ENCODE peak calls at places on chromosomes 1 and 21, in nine cellular contexts. O is uterus, Y is RWPE1, T is GM20000, F is mucosa of descending colon, R is lower leg skin, W is GM10248, Z is stomach, D is body of pancreas. N is an unnamed sample.

GRCh38 chr21:16116067-16116466 is 386.3 kb downstream of the USP25 start:
- DNase-seq in O (no peak), Y (no peak), T (no peak), F (no peak), R (no peak), W (no peak), Z (no peak), D (no peak), N (no peak)

GRCh38 chr1:167966050-167966449 is 29.2 kb upstream of the MPC2 start:
- DNase-seq in O (no peak), Y (no peak), T (no peak), F (no peak), R (no peak), W (no peak), Z (no peak), D (no peak), N (no peak)

GRCh38 chr1:226131639-226132038 is 54.9 kb downstream of the ACBD3 start:
- DNase-seq in O (no peak), Y (no peak), T (no peak), F (no peak), R (peak), W (no peak), Z (no peak), D (no peak), N (no peak)

GRCh38 chr1:165645654-165646366 is 14.8 kb downstream of the MGST3 start:
- DNase-seq in O (no peak), Y (no peak), T (no peak), F (peak), R (no peak), W (no peak), Z (peak), D (peak), N (no peak)

GRCh38 chr1:15680131-15680530 is 4.0 kb upstream of the PLEKHM2 start:
- DNase-seq in O (no peak), Y (peak), T (no peak), F (no peak), R (no peak), W (no peak), Z (peak), D (no peak), N (peak)

GRCh38 chr1:200483491-200484143 is 73.8 kb upstream of the ZNF281 start:
- DNase-seq in O (peak), Y (peak), T (peak), F (no peak), R (no peak), W (peak), Z (peak), D (peak), N (peak)

GRCh38 chr1:201281573-201281972 is 1.7 kb upstream of the PKP1 start:
- DNase-seq in O (no peak), Y (no peak), T (no peak), F (no peak), R (no peak), W (no peak), Z (peak), D (no peak), N (no peak)

GRCh38 chr1:209012443-209013196 is 570.9 kb upstream of the CAMK1G start:
- DNase-seq in O (no peak), Y (no peak), T (no peak), F (peak), R (no peak), W (no peak), Z (no peak), D (no peak), N (no peak)

GRCh38 chr1:248045209-248045608 is 1.4 kb upstream of the OR2L3 start:
- DNase-seq in O (no peak), Y (no peak), T (no peak), F (no peak), R (no peak), W (no peak), Z (no peak), D (no peak), N (no peak)

GRCh38 chr1:14944471-14944981 is 209.0 kb upstream of the TMEM51 start:
- DNase-seq in O (no peak), Y (no peak), T (no peak), F (no peak), R (no peak), W (no peak), Z (no peak), D (no peak), N (no peak)

GRCh38 chr1:14685078-14685477 is 86.6 kb downstream of the KAZN start:
- DNase-seq in O (no peak), Y (no peak), T (no peak), F (no peak), R (no peak), W (no peak), Z (no peak), D (no peak), N (no peak)

GRCh38 chr1:20787775-20788488 is 825 bp upstream of the HP1BP3 start:
- DNase-seq in O (peak), Y (peak), T (no peak), F (peak), R (no peak), W (no peak), Z (no peak), D (peak), N (no peak)

GRCh38 chr1:2349821-2350220 is 41.5 kb downstream of the MORN1 start:
- DNase-seq in O (no peak), Y (no peak), T (no peak), F (no peak), R (peak), W (no peak), Z (no peak), D (no peak), N (no peak)

GRCh38 chr1:76136894-76137293 is 62.3 kb downstream of the ST6GALNAC3 start:
- DNase-seq in O (no peak), Y (no peak), T (no peak), F (no peak), R (no peak), W (no peak), Z (no peak), D (no peak), N (no peak)

GRCh38 chr1:30038134-30039025 is 685.0 kb downstream of the MATN1 start:
- DNase-seq in O (no peak), Y (no peak), T (no peak), F (no peak), R (no peak), W (no peak), Z (no peak), D (no peak), N (no peak)

GRCh38 chr1:56797079-56797685 is 22.0 kb downstream of the FYB2 start:
- DNase-seq in O (no peak), Y (peak), T (no peak), F (peak), R (peak), W (no peak), Z (no peak), D (no peak), N (no peak)

GRCh38 chr1:65207317-65207716 is 59.3 kb downstream of the AK4 start:
- DNase-seq in O (no peak), Y (no peak), T (peak), F (no peak), R (no peak), W (peak), Z (no peak), D (no peak), N (no peak)

GRCh38 chr1:65214340-65215027 is 66.5 kb downstream of the AK4 start:
- DNase-seq in O (no peak), Y (no peak), T (no peak), F (no peak), R (no peak), W (no peak), Z (no peak), D (peak), N (no peak)

GRCh38 chr1:65208577-65208976 is 60.6 kb downstream of the AK4 start:
- DNase-seq in O (no peak), Y (no peak), T (no peak), F (no peak), R (no peak), W (no peak), Z (no peak), D (no peak), N (no peak)

GRCh38 chr1:65213271-65213905 is 65.4 kb downstream of the AK4 start:
- DNase-seq in O (no peak), Y (no peak), T (no peak), F (no peak), R (no peak), W (no peak), Z (no peak), D (no peak), N (no peak)

GRCh38 chr1:65209005-65209885 is 61.2 kb downstream of the AK4 start:
- DNase-seq in O (peak), Y (peak), T (peak), F (peak), R (no peak), W (peak), Z (no peak), D (peak), N (peak)
- TF ChIP-seq CTCF in O (peak), Y (peak), T (peak), F (peak), R (no peak), W (peak), Z (peak), D (peak), N (peak)

DNA sequence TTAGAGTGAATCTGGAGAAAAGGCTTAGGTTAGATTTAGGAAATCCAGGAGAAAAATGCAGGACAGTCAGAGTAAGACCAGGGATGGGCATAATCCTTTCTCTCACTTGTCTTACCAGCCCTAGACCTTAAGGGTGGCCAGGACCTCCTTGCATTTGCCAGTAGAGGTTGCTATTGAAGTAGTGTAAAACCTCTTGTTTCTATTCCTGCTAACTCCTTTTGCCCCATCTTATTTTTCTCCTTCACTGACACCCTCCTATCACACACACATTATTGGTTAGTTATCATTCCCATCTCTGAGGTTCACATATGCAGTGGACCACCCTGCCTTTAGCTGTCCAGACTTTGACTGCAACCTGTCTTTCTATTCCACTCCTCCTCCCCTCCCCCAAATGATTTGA is 75.0 kb upstream of the MACF1 start:
- DNase-seq in O (no peak), Y (no peak), T (peak), F (no peak), R (no peak), W (no peak), Z (no peak), D (no peak), N (no peak)
- TF ChIP-seq CTCF in O (peak), Y (no peak), T (peak), F (no peak), R (no peak), W (peak), Z (no peak), D (no peak), N (peak)

DNA sequence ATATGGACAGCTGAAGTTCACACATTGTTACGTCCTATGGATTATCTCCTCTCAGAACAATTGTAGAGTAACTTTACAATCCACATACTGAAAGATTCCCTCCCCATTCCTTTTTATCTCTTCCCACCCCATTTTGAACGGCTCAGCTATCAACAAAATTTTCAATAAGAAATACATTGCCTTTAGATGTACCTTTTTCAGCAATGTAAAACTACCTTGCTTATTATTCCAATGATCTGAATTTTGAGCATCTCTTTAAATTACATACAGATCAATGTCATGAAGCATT is 503.7 kb downstream of the SMYD3 start:
- DNase-seq in O (no peak), Y (no peak), T (no peak), F (no peak), R (no peak), W (no peak), Z (no peak), D (no peak), N (no peak)
- TF ChIP-seq CTCF in O (no peak), Y (peak), T (no peak), F (no peak), R (no peak), W (no peak), Z (no peak), D (no peak), N (no peak)

DNA sequence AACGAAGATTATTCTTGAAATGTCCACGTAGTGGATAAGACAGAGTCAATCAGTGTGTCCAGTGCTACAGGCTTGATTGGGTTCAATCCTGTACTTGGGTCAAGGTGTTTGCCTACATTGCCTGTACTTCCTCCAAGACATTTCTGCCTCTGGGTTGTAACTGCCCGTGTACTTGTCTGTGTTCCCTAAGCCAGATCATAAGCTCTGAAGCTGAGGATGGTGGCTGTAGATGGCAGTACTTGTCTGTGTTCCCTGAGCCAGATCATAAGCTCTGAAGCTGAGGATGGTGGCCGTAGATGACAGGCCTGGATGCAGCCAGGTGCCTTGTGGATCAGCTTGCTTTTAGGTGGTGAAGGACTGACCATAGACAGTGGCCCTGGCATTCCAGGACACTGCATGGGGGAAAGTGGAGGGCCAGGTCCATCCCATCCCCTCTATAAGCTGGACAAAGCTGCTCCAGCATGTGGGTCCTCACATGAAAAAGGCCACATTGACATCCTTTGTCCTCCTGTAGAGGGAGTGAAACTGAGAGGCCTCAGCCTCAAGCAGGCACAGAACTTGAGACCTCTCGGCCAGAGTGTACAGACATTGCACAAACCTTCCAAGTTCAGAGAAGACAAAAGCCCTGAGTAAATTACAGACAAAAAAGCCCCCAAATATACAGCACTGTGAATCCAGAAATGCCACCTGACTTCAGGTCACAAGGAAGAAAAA is 2.0 kb upstream of the SRM start:
- DNase-seq in O (no peak), Y (no peak), T (no peak), F (no peak), R (peak), W (no peak), Z (no peak), D (no peak), N (no peak)
- TF ChIP-seq CTCF in O (no peak), Y (no peak), T (no peak), F (no peak), R (no peak), W (no peak), Z (no peak), D (no peak), N (no peak)

DNA sequence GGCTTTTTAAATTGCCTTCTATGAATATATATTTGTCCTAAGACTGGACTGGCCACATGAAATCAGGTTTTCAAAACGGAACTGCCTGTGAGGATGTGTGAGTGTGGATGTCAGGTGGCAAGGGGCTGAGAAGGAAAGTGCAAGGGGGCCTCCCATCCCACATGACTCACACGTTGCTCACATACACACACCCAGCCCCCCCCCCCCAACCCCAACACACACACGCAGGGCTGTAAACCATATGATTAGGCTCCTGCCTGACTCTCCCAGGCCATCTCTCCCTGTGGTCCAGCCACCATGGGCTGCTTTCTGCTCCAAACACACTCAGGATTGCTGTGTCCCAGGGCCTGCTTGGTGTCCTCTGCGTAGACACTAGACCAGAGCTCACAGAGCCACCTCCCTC is 22.4 kb downstream of the DEGS1 start:
- DNase-seq in O (no peak), Y (peak), T (no peak), F (peak), R (no peak), W (no peak), Z (no peak), D (no peak), N (no peak)
- TF ChIP-seq CTCF in O (no peak), Y (no peak), T (no peak), F (no peak), R (no peak), W (no peak), Z (no peak), D (no peak), N (no peak)

GRCh38 chr1:65254320-65255087 is 54.8 kb upstream of the DNAJC6 start:
- DNase-seq in O (peak), Y (peak), T (peak), F (peak), R (peak), W (peak), Z (peak), D (peak), N (no peak)
- TF ChIP-seq CTCF in O (peak), Y (peak), T (no peak), F (no peak), R (no peak), W (no peak), Z (peak), D (no peak), N (peak)

GRCh38 chr21:39788383-39788782 is 43.4 kb downstream of the IGSF5 start:
- DNase-seq in O (peak), Y (peak), T (no peak), F (peak), R (peak), W (no peak), Z (peak), D (peak), N (no peak)
- TF ChIP-seq CTCF in O (peak), Y (peak), T (no peak), F (peak), R (no peak), W (no peak), Z (peak), D (peak), N (peak)

GRCh38 chr1:17773626-17774326 is 18.6 kb downstream of the ACTL8 start:
- DNase-seq in O (no peak), Y (no peak), T (no peak), F (no peak), R (no peak), W (no peak), Z (no peak), D (no peak), N (no peak)
- TF ChIP-seq CTCF in O (no peak), Y (no peak), T (no peak), F (no peak), R (no peak), W (no peak), Z (no peak), D (no peak), N (no peak)

DNA sequence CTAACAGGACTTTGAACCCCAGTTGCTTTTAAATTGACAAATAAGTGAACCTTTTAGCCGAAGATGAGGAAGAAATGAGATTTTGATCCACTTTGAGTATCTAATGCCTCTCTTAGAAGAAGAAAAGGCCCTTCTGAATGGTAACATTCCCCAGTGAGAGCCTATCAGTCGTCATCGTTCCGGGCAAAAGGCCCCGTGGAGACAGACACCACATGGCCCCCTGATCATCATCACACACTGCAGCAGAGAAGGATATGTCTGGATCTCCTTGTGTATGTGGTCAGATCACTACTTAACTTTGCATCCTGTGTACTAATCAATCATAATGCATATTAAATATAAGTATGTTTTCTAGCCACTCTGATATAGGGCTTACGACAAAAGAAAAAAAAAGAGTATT is 87.3 kb upstream of the SMYD2 start:
- DNase-seq in O (no peak), Y (no peak), T (no peak), F (no peak), R (no peak), W (no peak), Z (no peak), D (no peak), N (no peak)
- TF ChIP-seq CTCF in O (no peak), Y (no peak), T (no peak), F (no peak), R (no peak), W (no peak), Z (no peak), D (no peak), N (no peak)